ENCODE peak calls at places on chromosomes 16 and 17, in nine cellular contexts. H is ovary, R is body of pancreas, Q is prostate gland, J is sigmoid colon, O is breast epithelium, D is HCT116, V is esophagus muscularis mucosa, W is lower leg skin. N is an unnamed sample.

GRCh38 chr17:66446419-66446818 is 144.0 kb downstream of the PRKCA start:
- DNase-seq in V (no peak), J (no peak), D (no peak), H (no peak), O (no peak), W (no peak), R (no peak), Q (no peak), N (no peak)

GRCh38 chr16:11123666-11124065 is 132.3 kb downstream of the SOCS1 start:
- DNase-seq in W (no peak), J (no peak), R (no peak), V (no peak), H (peak; percentile 6), O (no peak), Q (no peak), D (no peak), N (no peak)

GRCh38 chr17:41785091-41785875 is 1.2 kb downstream of the JUP start:
- DNase-seq in R (no peak), V (no peak), J (no peak), O (no peak), H (peak; percentile 51), D (no peak), W (no peak), Q (no peak), N (no peak)

GRCh38 chr17:9729034-9729650 is 62.2 kb downstream of the DHRS7C start:
- DNase-seq in H (no peak), D (peak; percentile 23), W (no peak), J (no peak), V (no peak), R (peak; percentile 18), Q (peak; percentile 21), O (peak; percentile 18), N (peak; percentile 50)

GRCh38 chr17:49634487-49634865 is 43.4 kb downstream of the SPOP start:
- DNase-seq in J (no peak), W (no peak), D (no peak), Q (no peak), H (no peak), O (no peak), V (no peak), R (no peak), N (no peak)

GRCh38 chr16:81224836-81225235 is 13.7 kb upstream of the BCO1 start:
- DNase-seq in D (no peak), W (no peak), H (no peak), V (no peak), O (no peak), R (no peak), J (no peak), Q (no peak), N (no peak)

GRCh38 chr16:77457046-77457445 is 22.2 kb upstream of the ADAMTS18 start:
- DNase-seq in D (no peak), V (no peak), O (no peak), H (no peak), R (no peak), W (no peak), J (no peak), Q (no peak), N (no peak)

GRCh38 chr16:50537533-50538290 is 10.5 kb upstream of the NKD1 start:
- DNase-seq in V (no peak), O (no peak), W (no peak), R (no peak), H (no peak), Q (no peak), D (no peak), J (no peak), N (no peak)

GRCh38 chr17:59848778-59849177 is 44.0 kb downstream of the TUBD1 start:
- DNase-seq in D (no peak), V (no peak), Q (no peak), O (no peak), H (no peak), R (peak; percentile 83), J (peak; percentile 91), W (peak; percentile 81), N (peak; percentile 42)

GRCh38 chr17:44232061-44232460 is 12.6 kb upstream of the UBTF start:
- DNase-seq in J (no peak), Q (no peak), V (no peak), O (no peak), W (no peak), H (no peak), R (no peak), D (no peak), N (no peak)

GRCh38 chr16:81975637-81976036 is 35.6 kb downstream of the SDR42E1 start:
- DNase-seq in D (no peak), R (no peak), J (no peak), Q (no peak), V (no peak), W (no peak), H (no peak), O (no peak), N (no peak)

GRCh38 chr17:7839199-7839889 is 5.3 kb downstream of the KDM6B start:
- DNase-seq in W (no peak), J (peak; percentile 61), H (peak; percentile 35), Q (no peak), R (no peak), V (no peak), O (no peak), D (no peak), N (no peak)

GRCh38 chr17:7836596-7837374 is 2.8 kb downstream of the KDM6B start:
- DNase-seq in R (peak; percentile 99), O (peak; percentile 76), J (peak; percentile 96), H (peak; percentile 99), V (peak; percentile 97), W (peak; percentile 89), D (peak; percentile 96), Q (peak; percentile 58), N (peak; percentile 97)

GRCh38 chr17:7839890-7840260 is 5.9 kb downstream of the KDM6B start:
- DNase-seq in V (no peak), R (no peak), D (no peak), Q (no peak), O (no peak), J (peak; percentile 63), H (peak; percentile 46), W (no peak), N (no peak)

GRCh38 chr17:7837375-7838290 is 3.6 kb downstream of the KDM6B start:
- DNase-seq in R (no peak), H (no peak), D (no peak), Q (no peak), J (no peak), O (no peak), W (no peak), V (no peak), N (no peak)

GRCh38 chr17:7838291-7839075 is 4.5 kb downstream of the KDM6B start:
- DNase-seq in W (no peak), Q (no peak), O (no peak), D (no peak), R (peak; percentile 73), V (no peak), J (peak; percentile 66), H (peak; percentile 73), N (peak; percentile 64)
- TF ChIP-seq POLR2A in W (no peak), Q (no peak), O (no peak), D (peak; percentile 16), R (no peak), V (no peak), J (no peak), H (no peak), N (no peak)

GRCh38 chr16:15650019-15650697 is at the start of gene NDE1:
- DNase-seq in V (peak; percentile 96), R (peak; percentile 93), J (peak; percentile 96), Q (peak; percentile 95), O (peak; percentile 88), H (peak; percentile 90), W (peak; percentile 91), D (peak; percentile 74), N (peak; percentile 96)

GRCh38 chr16:15652293-15653001 is 2.4 kb downstream of the NDE1 start:
- DNase-seq in R (no peak), J (no peak), W (no peak), D (no peak), V (no peak), O (no peak), Q (no peak), H (no peak), N (peak; percentile 8)

GRCh38 chr16:15654591-15654990 is 4.5 kb downstream of the NDE1 start:
- DNase-seq in V (no peak), R (no peak), H (no peak), O (no peak), J (peak; percentile 13), D (no peak), W (no peak), Q (no peak), N (no peak)

GRCh38 chr16:15650698-15651161 is 685 bp downstream of the NDE1 start:
- DNase-seq in H (peak; percentile 59), W (no peak), O (no peak), Q (no peak), V (no peak), J (no peak), R (no peak), D (no peak), N (peak; percentile 30)

GRCh38 chr16:15653227-15653626 is 3.2 kb downstream of the NDE1 start:
- DNase-seq in R (no peak), D (no peak), H (no peak), Q (peak; percentile 44), V (no peak), O (no peak), J (peak; percentile 85), W (no peak), N (no peak)
- H3K4me3 ChIP-seq in R (no peak overlapping the region), D (no peak overlapping the region), H (no peak overlapping the region), Q (no peak overlapping the region), V (no peak overlapping the region), O (no peak overlapping the region), J (no peak overlapping the region), W (no peak overlapping the region), N (no peak overlapping the region)

GRCh38 chr16:30858111-30858495 is 35.8 kb downstream of the BCL7C start:
- DNase-seq in R (no peak), D (no peak), O (no peak), H (no peak), W (no peak), J (no peak), V (no peak), Q (no peak), N (no peak)
- TF ChIP-seq POLR2A in R (no peak), D (no peak), O (no peak), H (no peak), W (no peak), J (no peak), V (no peak), Q (no peak), N (no peak)

GRCh38 chr16:30996324-30996999 is 11.5 kb downstream of the HSD3B7 start:
- DNase-seq in W (no peak), D (no peak), Q (no peak), J (no peak), H (no peak), R (peak; percentile 31), O (no peak), V (no peak), N (no peak)

GRCh38 chr16:30997000-30997886 is 12.2 kb downstream of the HSD3B7 start:
- DNase-seq in H (peak; percentile 83), V (peak; percentile 96), O (peak; percentile 73), Q (peak; percentile 68), W (peak; percentile 82), J (peak; percentile 95), D (peak; percentile 43), R (peak; percentile 83), N (peak; percentile 86)

GRCh38 chr16:30997887-30998711 is 12.3 kb downstream of the STX1B start:
- DNase-seq in V (no peak), D (peak; percentile 21), W (no peak), Q (no peak), J (no peak), H (no peak), O (no peak), R (no peak), N (no peak)

GRCh38 chr16:30992931-30993816 is 8.2 kb downstream of the HSD3B7 start:
- DNase-seq in O (no peak), H (no peak), W (no peak), D (no peak), V (no peak), R (no peak), Q (no peak), J (no peak), N (no peak)

GRCh38 chr16:30995927-30996323 is 10.9 kb downstream of the HSD3B7 start:
- DNase-seq in R (no peak), J (no peak), V (no peak), H (no peak), D (no peak), O (no peak), Q (no peak), W (no peak), N (no peak)
- H3K4me3 ChIP-seq in R (no peak overlapping the region), J (peak overlapping the region; percentile 53), V (peak overlapping the region; percentile 70), H (no peak overlapping the region), D (peak overlapping the region; percentile 83), O (no peak overlapping the region), Q (no peak overlapping the region), W (no peak overlapping the region), N (no peak overlapping the region)

N was measured in testis.